ENCODE peak calls at places on chromosomes 6 and 20, in five cellular contexts. M is uterus, H is IMR-90, T is Peyer's patch, S is stomach. W is an unnamed sample.
A peak's percentile ranks its signal among the peaks of the same experiment; 100 is the strongest.

GRCh38 chr6:44725070-44725469 is 337.6 kb downstream of the CDC5L start:
- DNase-seq in H (no peak), M (no peak), S (no peak), T (no peak), W (no peak)

GRCh38 chr20:47998736-47999135 is 213.5 kb upstream of the SULF2 start:
- DNase-seq in S (no peak), H (no peak), M (no peak), T (no peak), W (no peak)

GRCh38 chr6:168007592-168008338 is 10.3 kb downstream of the KIF25 start:
- DNase-seq in S (peak; percentile 59), M (no peak), T (no peak), H (peak; percentile 99), W (no peak)

GRCh38 chr20:19964289-19965263 is 52.6 kb upstream of the NAA20 start:
- DNase-seq in H (peak; percentile 97), T (no peak), S (peak; percentile 54), M (peak; percentile 78), W (peak; percentile 91)

GRCh38 chr20:12617076-12617475 is 391.7 kb upstream of the SPTLC3 start:
- DNase-seq in H (no peak), T (no peak), M (no peak), S (peak; percentile 62), W (no peak)

GRCh38 chr6:52712136-52712535 is 41.2 kb downstream of the TMEM14A start:
- DNase-seq in H (peak; percentile 11), M (no peak), S (no peak), T (no peak), W (no peak)

GRCh38 chr6:31794866-31795615 is 511 bp downstream of the VARS1 start:
- DNase-seq in H (no peak), M (peak; percentile 38), T (no peak), S (no peak), W (peak; percentile 52)

GRCh38 chr6:27242589-27243265 is 4.8 kb upstream of the PRSS16 start:
- DNase-seq in T (no peak), H (no peak), M (no peak), S (no peak), W (no peak)

GRCh38 chr6:109001554-109001953 is 93.1 kb downstream of the SESN1 start:
- DNase-seq in M (no peak), S (no peak), T (no peak), H (no peak), W (no peak)

GRCh38 chr6:35202066-35202546 is 11.7 kb upstream of the SCUBE3 start:
- DNase-seq in H (no peak), T (no peak), M (no peak), S (no peak), W (no peak)

GRCh38 chr20:57693670-57694329 is 16.0 kb downstream of the PMEPA1 start:
- DNase-seq in H (no peak), M (no peak), S (no peak), T (no peak), W (no peak)
- TF ChIP-seq CTCF in H (no peak), M (no peak), S (no peak), T (no peak), W (no peak)

GRCh38 chr20:3226864-3227263 is 12.1 kb downstream of the SLC4A11 start:
- DNase-seq in T (no peak), S (no peak), M (no peak), H (no peak), W (no peak)
- TF ChIP-seq POLR2A in T (no peak), S (no peak), M (no peak), H (no peak), W (no peak)

GRCh38 chr6:14791525-14791924 is 454.3 kb upstream of the JARID2 start:
- DNase-seq in T (no peak), S (no peak), H (peak; percentile 78), M (no peak), W (no peak)

GRCh38 chr6:14787677-14788076 is 458.2 kb upstream of the JARID2 start:
- DNase-seq in H (no peak), T (no peak), S (no peak), M (no peak), W (no peak)

GRCh38 chr6:14796974-14797762 is 448.7 kb upstream of the JARID2 start:
- DNase-seq in T (no peak), H (peak; percentile 39), M (no peak), S (no peak), W (no peak)

GRCh38 chr6:14795451-14795850 is 450.4 kb upstream of the JARID2 start:
- DNase-seq in H (no peak), T (no peak), S (no peak), M (no peak), W (no peak)

DNA sequence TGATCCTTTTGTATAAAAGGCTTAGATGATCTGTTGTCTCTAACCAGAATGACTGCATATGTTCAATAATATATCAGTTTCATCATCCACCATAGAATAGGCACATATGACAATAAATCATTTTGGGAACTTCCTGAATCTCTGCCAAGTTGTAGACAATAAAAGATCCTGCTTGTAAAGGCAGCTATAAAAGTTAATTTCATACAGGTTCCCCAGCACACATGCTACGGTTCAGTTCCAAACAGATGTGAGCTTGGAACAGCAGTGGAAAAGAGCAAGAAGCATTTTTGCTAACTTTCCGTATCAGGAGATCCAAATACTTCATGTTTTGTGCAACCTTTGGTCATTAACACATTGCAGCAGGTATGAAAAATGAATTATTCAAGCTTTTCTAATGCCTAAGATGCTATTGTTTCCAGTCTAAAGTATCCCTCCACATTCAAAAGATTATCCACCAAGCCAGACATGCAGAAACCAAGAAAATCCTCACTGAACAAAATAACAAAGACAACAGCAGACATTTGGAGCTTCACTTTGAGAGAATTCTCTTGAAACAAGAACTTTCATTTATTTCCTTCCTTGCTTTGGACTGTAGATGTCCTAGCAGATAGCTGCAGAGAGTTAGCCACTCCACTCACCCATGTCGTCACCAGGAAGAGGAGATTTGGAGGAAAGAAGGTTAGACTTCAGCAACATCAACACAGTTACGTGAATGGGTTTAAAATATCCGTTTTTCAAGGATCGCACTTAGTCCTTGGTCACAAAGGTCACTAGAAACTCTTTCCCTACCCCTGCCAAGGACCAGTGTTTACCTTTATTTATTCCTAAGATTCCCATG is 453.5 kb upstream of the JARID2 start:
- DNase-seq in H (no peak), M (no peak), S (no peak), T (no peak), W (no peak)
- H3K4me3 ChIP-seq in H (no peak overlapping the region), M (no peak overlapping the region), S (no peak overlapping the region), T (no peak overlapping the region), W (no peak overlapping the region)

GRCh38 chr20:58623579-58624473 is 27.3 kb upstream of the STX16 start:
- DNase-seq in T (peak; percentile 39), H (peak; percentile 97), M (peak; percentile 86), S (no peak), W (no peak)

GRCh38 chr20:58624687-58625086 is 26.4 kb upstream of the STX16 start:
- DNase-seq in M (no peak), S (no peak), T (peak; percentile 39), H (no peak), W (no peak)

GRCh38 chr20:58619847-58620431 is 31.1 kb upstream of the STX16 start:
- DNase-seq in T (peak; percentile 13), M (no peak), S (no peak), H (no peak), W (no peak)

GRCh38 chr20:58622671-58623578 is 28.2 kb upstream of the STX16 start:
- DNase-seq in H (peak; percentile 33), M (no peak), T (peak; percentile 34), S (no peak), W (no peak)

DNA sequence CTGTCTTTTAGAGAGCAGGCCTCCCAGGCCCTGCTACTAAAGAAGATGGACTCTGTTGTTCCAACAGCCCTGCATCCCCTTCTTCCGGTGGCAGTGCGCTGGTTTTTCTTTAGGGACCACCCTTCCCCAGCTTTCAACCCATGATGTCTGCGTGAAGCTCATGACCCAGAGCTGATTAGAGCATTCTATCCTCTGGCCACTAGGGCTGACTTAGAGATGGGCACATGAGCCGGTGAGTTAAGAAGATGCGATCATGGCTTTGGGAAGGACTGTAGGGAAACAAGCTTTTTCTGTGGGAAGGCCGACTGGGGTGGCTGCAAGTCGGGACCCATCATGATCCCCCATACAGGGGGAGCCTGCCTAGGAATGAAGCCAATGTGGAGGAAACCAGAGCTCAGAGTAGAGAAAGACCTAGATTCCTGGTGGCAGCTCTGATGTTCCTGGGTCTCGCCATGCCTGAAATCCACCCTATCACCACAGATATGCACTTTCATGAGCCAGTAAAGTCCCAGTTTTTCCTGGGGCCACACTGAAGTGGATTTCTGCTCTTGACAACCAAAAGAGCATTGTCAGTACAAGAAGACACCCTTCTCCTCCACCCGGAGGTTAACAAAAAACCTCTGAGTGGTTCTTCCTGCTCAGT is 29.1 kb upstream of the STX16 start:
- DNase-seq in T (peak; percentile 12), S (no peak), H (no peak), M (no peak), W (no peak)
- TF ChIP-seq CTCF in T (no peak), S (no peak), H (peak; percentile 18), M (no peak), W (no peak)

GRCh38 chr6:29399525-29399924 is 4.1 kb downstream of the OR12D2 start:
- DNase-seq in H (no peak), S (no peak), T (no peak), M (no peak), W (no peak)

GRCh38 chr6:29395331-29395730 is at the start of gene OR12D2:
- DNase-seq in S (no peak), H (no peak), T (no peak), M (no peak), W (no peak)
- TF ChIP-seq POLR2A in S (no peak), H (no peak), T (no peak), M (no peak), W (no peak)

GRCh38 chr20:4147319-4147718 is 132.0 kb upstream of the RNF24 start:
- DNase-seq in M (no peak), T (no peak), S (no peak), H (no peak), W (no peak)

GRCh38 chr20:4151991-4152695 is 136.8 kb upstream of the RNF24 start:
- DNase-seq in S (no peak), M (no peak), T (no peak), H (peak; percentile 78), W (no peak)

GRCh38 chr20:4152696-4153235 is 137.4 kb upstream of the RNF24 start:
- DNase-seq in S (no peak), T (no peak), M (no peak), H (peak; percentile 64), W (no peak)

GRCh38 chr20:4151342-4151741 is 136.0 kb upstream of the RNF24 start:
- DNase-seq in S (no peak), M (no peak), T (no peak), H (no peak), W (no peak)

DNA sequence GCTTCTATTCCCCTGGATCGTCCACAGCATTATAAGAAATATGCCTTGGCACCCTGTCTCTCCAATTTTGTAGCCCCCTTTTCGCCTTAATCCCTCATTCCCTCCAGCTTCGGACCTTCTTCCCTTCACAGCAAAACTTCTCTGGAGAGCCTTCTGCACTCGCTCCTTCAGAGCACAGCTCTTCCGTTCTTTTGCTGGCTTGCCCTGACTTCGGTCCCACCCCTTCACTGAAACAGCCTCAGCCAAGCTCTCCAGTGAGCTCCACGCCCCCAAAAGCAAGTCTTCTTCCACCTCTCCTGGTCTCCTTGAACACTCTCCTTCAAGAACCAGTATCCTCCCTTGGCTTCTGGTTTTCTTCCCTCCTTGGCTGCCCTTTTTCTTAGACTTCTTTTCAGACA is 134.7 kb upstream of the RNF24 start:
- DNase-seq in T (no peak), M (no peak), H (peak; percentile 64), S (no peak), W (no peak)
- H3K4me3 ChIP-seq in T (peak overlapping the region; percentile 88), M (no peak overlapping the region), H (peak overlapping the region; percentile 70), S (peak overlapping the region; percentile 67), W (peak overlapping the region; percentile 59)

W was measured in right lobe of liver.